ENCODE peak calls at places on chromosomes 13 and 19, in six cellular contexts. L is T-helper 1 cell, Z is mammary epithelial cell, W is T follicular helper cell, K is HEK293T, I is adipocyte. D is an unnamed sample.

GRCh38 chr13:92806215-92806614 is 420.4 kb upstream of the GPC6 start:
- DNase-seq in L (no peak), Z (no peak), W (no peak), K (no peak), I (peak; percentile 53), D (no peak)

GRCh38 chr13:85204668-85205344 is 594.4 kb downstream of the SLITRK6 start:
- DNase-seq in L (no peak), Z (no peak), W (no peak), K (no peak), I (no peak), D (no peak)

GRCh38 chr13:61358599-61358998 is 57.0 kb downstream of the PCDH20 start:
- DNase-seq in L (no peak), Z (no peak), W (no peak), K (no peak), I (no peak), D (no peak)

GRCh38 chr19:7397687-7398086 is 49.0 kb downstream of the ARHGEF18 start:
- DNase-seq in L (no peak), Z (peak; percentile 57), W (no peak), K (no peak), I (peak; percentile 71), D (no peak)

GRCh38 chr19:3398114-3398899 is 31.9 kb downstream of the NFIC start:
- DNase-seq in L (no peak), Z (no peak), W (no peak), K (no peak), I (no peak), D (no peak)

GRCh38 chr19:46515879-46516350 is 20.2 kb upstream of the PNMA8B start:
- DNase-seq in L (no peak), Z (peak; percentile 47), W (no peak), K (peak; percentile 71), I (peak; percentile 76), D (peak; percentile 24)

GRCh38 chr13:25860862-25861261 is 191.0 kb downstream of the SHISA2 start:
- DNase-seq in L (no peak), Z (peak; percentile 78), W (no peak), K (no peak), I (peak; percentile 77), D (no peak)

GRCh38 chr13:33340631-33341030 is 55.1 kb upstream of the STARD13 start:
- DNase-seq in L (no peak), Z (no peak), W (no peak), K (no peak), I (peak; percentile 87), D (no peak)

GRCh38 chr19:44282846-44283245 is 22.0 kb downstream of the ZNF235 start:
- DNase-seq in L (no peak), Z (peak; percentile 54), W (no peak), K (no peak), I (no peak), D (no peak)

GRCh38 chr19:16015805-16016173 is 60.5 kb upstream of the TPM4 start:
- DNase-seq in L (no peak), Z (no peak), W (no peak), K (no peak), I (no peak), D (no peak)

GRCh38 chr13:40995997-40996396 is 23.1 kb downstream of the ELF1 start:
- DNase-seq in L (no peak), Z (no peak), W (no peak), K (no peak), I (no peak), D (no peak)

GRCh38 chr13:63942372-63942771 is 2526.7 kb upstream of the PCDH20 start:
- DNase-seq in L (no peak), Z (no peak), W (no peak), K (no peak), I (peak; percentile 71), D (no peak)

GRCh38 chr13:49652691-49653305 is 24.5 kb downstream of the ARL11 start:
- DNase-seq in L (no peak), Z (no peak), W (no peak), K (peak; percentile 74), I (peak; percentile 27), D (no peak)

GRCh38 chr19:7224205-7224833 is 69.9 kb downstream of the INSR start:
- DNase-seq in L (no peak), Z (no peak), W (no peak), K (no peak), I (no peak), D (no peak)

GRCh38 chr19:45876161-45876410 is 9.9 kb downstream of the IRF2BP1 start:
- DNase-seq in L (no peak), Z (no peak), W (no peak), K (no peak), I (no peak), D (no peak)

GRCh38 chr19:14383898-14384669 is 2.8 kb downstream of the ADGRE5 start:
- DNase-seq in L (peak; percentile 62), Z (peak; percentile 44), W (peak; percentile 60), K (no peak), I (peak; percentile 70), D (peak; percentile 53)

GRCh38 chr13:99083976-99084375 is 106.1 kb upstream of the DOCK9 start:
- DNase-seq in L (peak; percentile 12), Z (no peak), W (no peak), K (no peak), I (no peak), D (peak; percentile 26)

GRCh38 chr13:98172570-98173405 is 4.3 kb downstream of the RNF113B start:
- DNase-seq in L (no peak), Z (no peak), W (no peak), K (no peak), I (peak; percentile 58), D (no peak)

GRCh38 chr19:49342291-49342721 is 7.1 kb downstream of the CD37 start:
- DNase-seq in L (no peak), Z (no peak), W (no peak), K (no peak), I (no peak), D (no peak)

GRCh38 chr13:75294110-75294509 is 187.9 kb downstream of the TBC1D4 start:
- DNase-seq in L (no peak), Z (no peak), W (no peak), K (no peak), I (no peak), D (no peak)

GRCh38 chr13:92886535-92887098 is 340.0 kb upstream of the GPC6 start:
- DNase-seq in L (no peak), Z (no peak), W (no peak), K (no peak), I (no peak), D (no peak)